ENCODE peak calls at places on chromosome 10, in seven cellular contexts. T, G, V, A, B, H and N are unnamed samples.

GRCh38 chr10:48523212-48523819 is 81.6 kb downstream of the ARHGAP22 start:
- DNase-seq in T (peak; percentile 82), A (peak; percentile 35), V (peak; percentile 86), H (peak; percentile 89), G (no peak), B (peak; percentile 63), N (no peak)

GRCh38 chr10:18204050-18204449 is 63.8 kb downstream of the CACNB2 start:
- DNase-seq in V (no peak), H (no peak), T (no peak), A (no peak), G (no peak), B (no peak), N (no peak)

GRCh38 chr10:105742184-105742583 is 1101.1 kb downstream of the SORCS3 start:
- DNase-seq in B (no peak), H (no peak), T (peak; percentile 54), V (peak; percentile 2), G (no peak), A (no peak), N (no peak)

GRCh38 chr10:60197206-60197605 is 192.5 kb downstream of the ANK3 start:
- DNase-seq in G (no peak), B (no peak), H (no peak), A (no peak), V (no peak), T (no peak), N (no peak)

GRCh38 chr10:95571390-95571789 is 10.2 kb upstream of the SORBS1 start:
- DNase-seq in T (no peak), H (no peak), V (no peak), A (no peak), B (no peak), G (no peak), N (no peak)

GRCh38 chr10:29804025-29804852 is 169.5 kb upstream of the SVIL start:
- DNase-seq in B (no peak), V (peak; percentile 97), G (peak; percentile 39), H (peak; percentile 75), A (peak; percentile 41), T (peak; percentile 57), N (no peak)

GRCh38 chr10:105188737-105189463 is 547.8 kb downstream of the SORCS3 start:
- DNase-seq in B (no peak), V (peak; percentile 18), A (no peak), T (no peak), H (no peak), G (no peak), N (no peak)

GRCh38 chr10:85927952-85928677 is 438.5 kb downstream of the GRID1 start:
- DNase-seq in A (no peak), B (no peak), G (no peak), H (no peak), T (no peak), V (no peak), N (no peak)

GRCh38 chr10:49734676-49735075 is 27.4 kb downstream of the OGDHL start:
- DNase-seq in G (no peak), V (peak; percentile 100), B (no peak), T (no peak), H (no peak), A (no peak), N (peak; percentile 75)

GRCh38 chr10:60940435-60940834 is 3.5 kb downstream of the RHOBTB1 start:
- DNase-seq in T (no peak), H (no peak), B (no peak), G (no peak), V (no peak), A (no peak), N (no peak)

GRCh38 chr10:110455440-110455839 is 42.3 kb upstream of the DUSP5 start:
- DNase-seq in G (no peak), V (no peak), B (no peak), H (no peak), T (no peak), A (no peak), N (no peak)

GRCh38 chr10:69976795-69977546 is 75.7 kb upstream of the MACROH2A2 start:
- DNase-seq in H (no peak), B (no peak), T (no peak), A (no peak), G (no peak), V (no peak), N (no peak)

GRCh38 chr10:118754132-118754555 is 626 bp downstream of the CACUL1 start:
- DNase-seq in B (peak; percentile 48), A (peak; percentile 51), H (no peak), V (peak; percentile 31), G (peak; percentile 67), T (peak; percentile 40), N (peak; percentile 85)

GRCh38 chr10:8042032-8042863 is 12.2 kb upstream of the GATA3 start:
- DNase-seq in B (no peak), T (no peak), H (no peak), A (no peak), V (no peak), G (no peak), N (no peak)

GRCh38 chr10:61902448-61903183 is 1.1 kb downstream of the ARID5B start:
- DNase-seq in A (peak; percentile 79), G (peak; percentile 47), B (peak; percentile 62), T (no peak), H (no peak), V (peak; percentile 95), N (no peak)

GRCh38 chr10:96747734-96748550 is 27.6 kb upstream of the PIK3AP1 start:
- DNase-seq in T (no peak), V (peak; percentile 7), B (no peak), A (no peak), G (no peak), H (no peak), N (no peak)

GRCh38 chr10:48199580-48200377 is 74.7 kb downstream of the FRMPD2 start:
- DNase-seq in B (no peak), T (no peak), V (no peak), A (no peak), H (no peak), G (no peak), N (no peak)

GRCh38 chr10:15211464-15211979 is 43.0 kb upstream of the NMT2 start:
- DNase-seq in H (peak; percentile 67), T (no peak), G (no peak), V (peak; percentile 66), B (no peak), A (no peak), N (no peak)

GRCh38 chr10:73915206-73915851 is 4.4 kb downstream of the PLAU start:
- DNase-seq in V (peak; percentile 70), H (no peak), T (no peak), G (no peak), A (no peak), B (no peak), N (no peak)

GRCh38 chr10:46557319-46558140 is 1.1 kb upstream of the GPRIN2 start:
- DNase-seq in H (no peak), G (peak; percentile 53), V (no peak), T (peak; percentile 25), B (no peak), A (peak; percentile 28), N (peak; percentile 35)

GRCh38 chr10:132446661-132447445 is 49.9 kb downstream of the PWWP2B start:
- DNase-seq in H (no peak), T (peak; percentile 65), B (peak; percentile 50), A (peak; percentile 59), V (peak; percentile 76), G (peak; percentile 88), N (peak; percentile 90)
- TF ChIP-seq CTCF in H (peak; percentile 44), T (peak; percentile 24), B (peak; percentile 64), A (peak; percentile 27), V (peak; percentile 45), G (peak; percentile 60), N (peak; percentile 63)

DNA sequence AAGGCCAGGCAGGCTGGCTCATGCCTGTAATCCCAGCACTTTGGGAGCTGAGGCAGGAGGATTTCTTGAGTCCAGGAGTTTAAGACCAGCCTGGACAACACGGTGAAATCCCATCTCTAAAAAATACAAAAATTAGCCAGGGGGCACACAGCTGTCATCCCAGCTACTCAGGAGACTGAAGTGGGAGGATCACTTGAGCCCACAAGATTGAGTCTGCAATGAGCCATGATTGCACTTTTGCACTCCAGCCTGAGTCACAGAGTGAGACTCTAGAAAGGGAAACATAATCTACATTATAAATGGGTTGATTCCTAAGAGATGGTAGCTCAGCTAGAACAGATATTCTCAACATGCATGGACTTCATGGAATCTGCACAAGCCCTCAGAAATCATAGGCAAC is 6.3 kb upstream of the LIPF start:
- DNase-seq in B (no peak), G (no peak), T (no peak), A (no peak), V (no peak), H (no peak), N (no peak)
- H3K4me3 ChIP-seq in B (no peak overlapping the region), G (no peak overlapping the region), T (no peak overlapping the region), A (no peak overlapping the region), V (no peak overlapping the region), H (no peak overlapping the region), N (no peak overlapping the region)

GRCh38 chr10:131178521-131178920 is 133.0 kb downstream of the TCERG1L start:
- DNase-seq in H (no peak), A (no peak), B (no peak), T (no peak), V (no peak), G (no peak), N (no peak)

GRCh38 chr10:131176907-131177306 is 134.6 kb downstream of the TCERG1L start:
- DNase-seq in V (no peak), B (no peak), A (no peak), T (no peak), G (no peak), H (no peak), N (no peak)

GRCh38 chr10:131179386-131179785 is 132.1 kb downstream of the TCERG1L start:
- DNase-seq in V (no peak), H (no peak), G (no peak), T (no peak), B (no peak), A (no peak), N (no peak)

GRCh38 chr10:131178956-131179355 is 132.6 kb downstream of the TCERG1L start:
- DNase-seq in B (no peak), V (no peak), A (no peak), T (no peak), H (no peak), G (no peak), N (no peak)

DNA sequence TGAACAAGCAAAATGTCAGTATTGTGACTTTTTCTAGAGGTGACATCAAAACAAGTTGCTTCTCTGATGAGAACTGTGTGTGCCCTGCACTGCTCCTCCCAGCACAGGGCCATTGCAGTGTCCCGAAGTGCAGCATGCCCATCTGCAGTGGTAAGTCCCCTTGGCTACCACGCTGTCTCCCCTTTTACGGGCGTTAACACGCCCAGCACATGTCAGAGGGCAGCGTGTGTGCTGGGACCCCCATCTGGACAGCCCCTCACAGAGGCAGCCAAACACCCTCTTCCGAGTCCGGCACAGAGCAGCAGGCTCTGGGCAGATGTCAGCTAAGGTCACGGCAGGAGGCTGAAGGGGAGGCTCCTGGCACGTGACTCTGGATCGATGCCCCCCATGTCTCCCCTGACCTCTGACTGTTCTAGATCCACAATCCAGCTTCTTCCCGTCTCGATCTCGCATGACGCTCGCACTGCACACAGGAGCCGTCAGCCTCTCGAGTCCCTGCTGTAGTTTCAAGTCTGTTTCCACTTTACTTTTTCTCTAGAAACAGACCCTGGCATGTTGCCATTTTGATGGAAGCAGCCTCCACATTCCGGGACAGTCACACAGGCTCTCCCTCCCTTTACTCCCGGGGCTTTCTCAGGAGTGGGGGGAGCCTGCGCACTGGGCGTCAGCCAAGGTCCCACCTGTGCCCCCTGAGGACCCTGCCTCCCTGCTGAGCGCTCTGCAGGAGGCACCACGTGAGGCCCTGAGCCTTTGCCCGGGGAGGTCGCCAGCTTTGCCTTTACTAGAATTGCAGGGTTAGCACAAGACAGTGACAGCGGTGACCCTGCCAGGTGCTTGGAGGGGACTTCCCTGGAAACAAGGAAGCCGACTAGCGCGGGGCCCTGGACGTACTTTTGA is 133.8 kb downstream of the TCERG1L start:
- DNase-seq in B (no peak), A (no peak), V (no peak), G (no peak), T (no peak), H (no peak), N (no peak)
- H3K9me3 ChIP-seq in B (no peaks in the 10 kb centered on the region), A (no peaks in the 10 kb centered on the region), V (no peaks in the 10 kb centered on the region), G (no peaks in the 10 kb centered on the region), T (no peaks in the 10 kb centered on the region), H (peaks cover 84% of the 10 kb centered on the region), N (no peaks in the 10 kb centered on the region)

GRCh38 chr10:64733980-64734379 is 1212.8 kb downstream of the REEP3 start:
- DNase-seq in A (no peak), B (peak; percentile 11), T (no peak), V (peak; percentile 86), G (no peak), H (no peak), N (no peak)
- TF ChIP-seq CTCF in A (peak; percentile 32), B (peak; percentile 29), T (peak; percentile 17), V (peak; percentile 91), G (no peak), H (no peak), N (no peak)